ENCODE peak calls at places on chromosomes 11 and 22, in five cellular contexts. B is NCI-H460, Y is M059J, A is ovary, W is GM12865. D is an unnamed sample.
A peak's percentile ranks its signal among the peaks of the same experiment; 100 is the strongest.

GRCh38 chr22:23657712-23658111 is 25.6 kb upstream of the DRICH1 start:
- DNase-seq in B (no peak), Y (no peak), A (no peak), W (no peak), D (no peak)

GRCh38 chr11:61679893-61680621 is at the start of gene DAGLA:
- DNase-seq in B (peak; percentile 26), Y (peak; percentile 47), A (peak; percentile 68), W (peak; percentile 59), D (no peak)

GRCh38 chr11:128508785-128509518 is 78.4 kb downstream of the ETS1 start:
- DNase-seq in B (peak; percentile 54), Y (peak; percentile 81), A (no peak), W (no peak), D (peak; percentile 75)

GRCh38 chr11:7759010-7759409 is 37.7 kb downstream of the OR5P2 start:
- DNase-seq in B (no peak), Y (peak; percentile 51), A (no peak), W (peak; percentile 45), D (no peak)

GRCh38 chr11:65821107-65821506 is 12.7 kb upstream of the SNX32 start:
- DNase-seq in B (no peak), Y (no peak), A (no peak), W (no peak), D (peak; percentile 23)

GRCh38 chr11:46497498-46497897 is 96.3 kb downstream of the AMBRA1 start:
- DNase-seq in B (no peak), Y (no peak), A (no peak), W (no peak), D (no peak)

GRCh38 chr11:86484164-86484794 is 109.6 kb downstream of the CCDC81 start:
- DNase-seq in B (peak; percentile 85), Y (peak; percentile 99), A (peak; percentile 41), W (no peak), D (peak; percentile 96)

GRCh38 chr11:130722401-130722800 is 193.9 kb downstream of the SNX19 start:
- DNase-seq in B (no peak), Y (no peak), A (no peak), W (no peak), D (no peak)

GRCh38 chr22:32649515-32650200 is 151.8 kb upstream of the TIMP3 start:
- DNase-seq in B (no peak), Y (peak; percentile 87), A (no peak), W (no peak), D (no peak)

GRCh38 chr11:2802389-2803185 is 83.0 kb downstream of the CDKN1C start:
- DNase-seq in B (no peak), Y (no peak), A (peak; percentile 22), W (no peak), D (no peak)

GRCh38 chr11:64844330-64845124 is at the start of gene CDC42BPG:
- DNase-seq in B (peak; percentile 41), Y (peak; percentile 50), A (peak; percentile 73), W (peak; percentile 75), D (no peak)

GRCh38 chr22:38953577-38954413 is 3.6 kb upstream of the APOBEC3A start:
- DNase-seq in B (no peak), Y (peak; percentile 42), A (no peak), W (peak; percentile 96), D (peak; percentile 8)

GRCh38 chr11:75869661-75870455 is 54.8 kb downstream of the UVRAG start:
- DNase-seq in B (no peak), Y (no peak), A (no peak), W (no peak), D (no peak)

GRCh38 chr11:111922803-111923202 is 4.1 kb downstream of the C11orf52 start:
- DNase-seq in B (no peak), Y (peak; percentile 69), A (peak; percentile 53), W (no peak), D (peak; percentile 86)

GRCh38 chr22:46827781-46828180 is 65.3 kb downstream of the TBC1D22A start:
- DNase-seq in B (no peak), Y (no peak), A (no peak), W (no peak), D (no peak)

GRCh38 chr11:71435278-71435951 is 12.8 kb downstream of the DHCR7 start:
- DNase-seq in B (no peak), Y (no peak), A (no peak), W (no peak), D (no peak)

GRCh38 chr11:69499946-69500284 is 18.5 kb downstream of the LINC01488 start:
- DNase-seq in B (no peak), Y (no peak), A (no peak), W (no peak), D (no peak)

GRCh38 chr11:29318134-29318845 is 698.5 kb downstream of the KCNA4 start:
- DNase-seq in B (no peak), Y (peak; percentile 79), A (no peak), W (no peak), D (peak; percentile 94)

GRCh38 chr11:72397333-72397732 is 37.0 kb downstream of the CLPB start:
- DNase-seq in B (no peak), Y (no peak), A (no peak), W (no peak), D (no peak)

GRCh38 chr11:75325713-75326438 is 25.6 kb downstream of the ARRB1 start:
- DNase-seq in B (peak; percentile 24), Y (peak; percentile 84), A (no peak), W (no peak), D (peak; percentile 93)

GRCh38 chr11:17607083-17607429 is 60.0 kb downstream of the OTOG start:
- DNase-seq in B (no peak), Y (no peak), A (no peak), W (no peak), D (no peak)